ENCODE peak calls at places on chromosome 17, in seven cellular contexts. X is adrenal gland, T is fibroblast of lung, F is DND-41, P is suprapubic skin, W is IMR-90, R is kidney epithelial cell. Y is an unnamed sample.

GRCh38 chr17:41801374-41802062 is 10.2 kb downstream of the P3H4 start:
- DNase-seq in X (peak), T (peak), F (peak), P (peak), W (peak), R (no peak), Y (no peak)

GRCh38 chr17:50558955-50559614 is 1.4 kb upstream of the CACNA1G start:
- DNase-seq in X (no peak), T (no peak), F (no peak), P (no peak), W (no peak), R (no peak), Y (no peak)

GRCh38 chr17:57408064-57408811 is 151.9 kb downstream of the MSI2 start:
- DNase-seq in X (no peak), T (peak), F (peak), P (no peak), W (no peak), R (no peak), Y (no peak)

GRCh38 chr17:67517335-67517734 is 140.3 kb downstream of the PITPNC1 start:
- DNase-seq in X (no peak), T (no peak), F (no peak), P (no peak), W (no peak), R (no peak), Y (no peak)

GRCh38 chr17:82216301-82217119 is 3.9 kb upstream of the CCDC57 start:
- DNase-seq in X (peak), T (peak), F (no peak), P (peak), W (peak), R (no peak), Y (peak)

GRCh38 chr17:64357191-64357981 is 33.3 kb downstream of the PECAM1 start:
- DNase-seq in X (no peak), T (peak), F (no peak), P (peak), W (peak), R (peak), Y (peak)

GRCh38 chr17:4551141-4551540 is 4.0 kb downstream of the MYBBP1A start:
- DNase-seq in X (no peak), T (no peak), F (no peak), P (no peak), W (no peak), R (no peak), Y (no peak)

GRCh38 chr17:67202503-67202902 is 42.5 kb downstream of the HELZ start:
- DNase-seq in X (no peak), T (no peak), F (no peak), P (no peak), W (no peak), R (no peak), Y (no peak)

GRCh38 chr17:40157972-40158371 is 17.6 kb downstream of the CASC3 start:
- DNase-seq in X (peak), T (no peak), F (no peak), P (no peak), W (no peak), R (no peak), Y (no peak)

GRCh38 chr17:69608808-69609494 is 194.5 kb downstream of the MAP2K6 start:
- DNase-seq in X (peak), T (peak), F (no peak), P (no peak), W (peak), R (peak), Y (peak)

GRCh38 chr17:69802045-69802740 is 272.8 kb upstream of the KCNJ16 start:
- DNase-seq in X (no peak), T (no peak), F (no peak), P (no peak), W (no peak), R (no peak), Y (no peak)

GRCh38 chr17:10790491-10791401 is 13.2 kb downstream of the TMEM238L start:
- DNase-seq in X (peak), T (no peak), F (no peak), P (peak), W (no peak), R (no peak), Y (no peak)

GRCh38 chr17:64326420-64327054 is 63.5 kb upstream of the TEX2 start:
- DNase-seq in X (peak), T (peak), F (no peak), P (peak), W (no peak), R (peak), Y (no peak)

GRCh38 chr17:35423761-35424160 is 8.5 kb downstream of the SLFN12 start:
- DNase-seq in X (no peak), T (peak), F (no peak), P (no peak), W (peak), R (no peak), Y (no peak)

GRCh38 chr17:67467500-67468481 is 90.7 kb downstream of the PITPNC1 start:
- DNase-seq in X (no peak), T (no peak), F (peak), P (no peak), W (no peak), R (no peak), Y (no peak)

GRCh38 chr17:29090746-29091395 is 47.9 kb downstream of the PIPOX start:
- DNase-seq in X (no peak), T (no peak), F (no peak), P (no peak), W (no peak), R (no peak), Y (no peak)

GRCh38 chr17:17985555-17985954 is 12.9 kb downstream of the DRC3 start:
- DNase-seq in X (no peak), T (no peak), F (peak), P (no peak), W (no peak), R (no peak), Y (no peak)

GRCh38 chr17:8900626-8901585 is 33.4 kb upstream of the PIK3R6 start:
- DNase-seq in X (peak), T (no peak), F (no peak), P (no peak), W (no peak), R (no peak), Y (no peak)

GRCh38 chr17:49388692-49389513 is 25.8 kb downstream of the PHB1 start:
- DNase-seq in X (no peak), T (peak), F (no peak), P (no peak), W (peak), R (no peak), Y (no peak)

GRCh38 chr17:8736362-8736761 is 8.3 kb downstream of the CCDC42 start:
- DNase-seq in X (no peak), T (no peak), F (no peak), P (no peak), W (no peak), R (no peak), Y (no peak)

GRCh38 chr17:1150863-1151685 is 28.7 kb downstream of the ABR start:
- DNase-seq in X (no peak), T (peak), F (no peak), P (no peak), W (no peak), R (no peak), Y (no peak)

GRCh38 chr17:39365252-39365651 is 36.2 kb downstream of the FBXL20 start:
- DNase-seq in X (no peak), T (peak), F (no peak), P (no peak), W (peak), R (no peak), Y (peak)

GRCh38 chr17:73430165-73430680 is 118.4 kb upstream of the CDC42EP4 start:
- DNase-seq in X (no peak), T (no peak), F (no peak), P (no peak), W (no peak), R (no peak), Y (no peak)

GRCh38 chr17:22694362-22695227 is 1002.3 kb downstream of the KCNJ18 start:
- DNase-seq in X (no peak), T (no peak), F (no peak), P (no peak), W (no peak), R (no peak), Y (no peak)
- TF ChIP-seq CTCF in X (no peak), T (no peak), F (peak), P (no peak), W (peak), R (no peak), Y (peak)

DNA sequence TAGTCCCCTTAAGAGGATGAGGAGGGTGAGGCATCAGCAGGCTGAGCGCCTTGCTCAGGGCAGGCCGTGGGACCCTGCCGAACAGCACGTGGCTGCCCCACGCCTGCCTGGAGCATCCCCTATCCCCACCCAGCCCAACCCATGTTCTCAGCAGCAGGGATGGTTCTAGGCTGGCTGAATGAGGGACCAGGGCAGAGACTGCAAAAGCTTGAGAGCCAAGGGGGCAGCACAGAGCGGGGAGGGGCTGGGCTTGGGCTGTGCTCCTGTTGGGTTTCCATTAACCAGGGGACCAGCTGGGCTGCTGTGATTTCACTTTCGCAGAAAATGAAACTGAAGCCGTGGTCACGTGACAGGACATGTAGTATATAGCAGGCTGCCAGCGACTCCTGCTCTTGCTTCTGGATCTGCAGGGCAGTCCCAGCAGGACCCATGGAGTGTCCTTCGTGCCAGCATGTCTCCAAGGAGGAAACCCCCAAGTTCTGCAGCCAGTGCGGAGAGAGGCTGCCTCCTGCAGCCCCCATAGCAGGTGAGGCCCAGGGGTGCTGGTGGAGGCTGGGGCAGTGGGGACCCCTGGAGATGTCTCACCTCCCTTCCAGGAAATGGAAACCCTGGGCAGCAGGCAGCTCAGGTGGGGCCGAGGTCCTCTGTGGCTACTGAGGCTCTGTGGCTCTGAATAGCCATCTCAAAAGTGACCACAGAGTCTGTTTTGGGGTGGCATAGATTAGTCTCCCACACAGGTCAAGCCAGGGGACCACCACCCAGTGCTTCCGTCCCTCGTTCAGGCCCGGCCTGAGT is 2.8 kb downstream of the RNF213 start:
- DNase-seq in X (peak), T (no peak), F (peak), P (peak), W (peak), R (peak), Y (peak)
- H3K4me3 ChIP-seq in X (peak), T (peak), F (peak), P (peak), W (peak), R (peak), Y (peak)

DNA sequence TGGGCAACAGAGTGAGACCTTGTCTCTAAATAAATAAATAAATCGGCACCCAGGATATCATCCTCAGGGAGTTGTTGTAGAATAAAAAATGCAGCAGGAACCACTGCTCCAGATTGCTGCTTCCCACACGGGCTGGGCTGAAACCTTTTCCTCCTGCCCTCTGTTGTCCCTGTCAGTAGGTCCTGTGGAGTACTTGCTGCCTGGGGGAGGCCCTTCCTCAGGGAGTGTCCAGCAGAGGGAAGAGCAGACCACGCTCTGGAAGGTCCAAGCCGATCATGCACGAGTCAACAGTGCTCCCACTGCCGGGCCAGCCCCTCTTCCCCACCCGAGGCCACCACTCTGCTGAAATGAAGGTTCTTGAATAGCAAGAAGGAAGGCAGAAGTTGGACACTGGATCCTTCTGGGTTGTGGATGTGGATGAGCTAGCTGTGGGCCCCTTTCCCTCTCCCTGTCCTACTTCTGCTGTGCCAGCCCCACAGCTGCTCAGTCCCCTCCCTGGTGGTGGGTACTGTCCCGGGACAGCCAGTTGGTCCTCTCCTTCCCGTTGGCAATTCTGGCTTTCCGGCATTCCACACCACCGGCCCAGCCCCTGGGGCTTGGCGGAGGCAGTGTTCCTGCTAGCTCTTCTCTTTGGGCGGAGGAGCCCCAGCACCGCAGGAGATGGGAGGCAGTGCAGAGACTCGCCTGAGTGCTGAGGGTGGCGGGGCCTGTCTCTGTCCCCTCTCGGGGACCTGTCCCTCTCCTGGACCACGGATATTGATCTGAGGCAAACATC is 10.8 kb downstream of the CDK5R1 start:
- DNase-seq in X (no peak), T (peak), F (no peak), P (no peak), W (no peak), R (no peak), Y (no peak)
- TF ChIP-seq CTCF in X (no peak), T (no peak), F (no peak), P (no peak), W (no peak), R (peak), Y (peak)

GRCh38 chr17:76561799-76562268 is 22.0 kb downstream of the PRCD start:
- DNase-seq in X (no peak), T (peak), F (no peak), P (no peak), W (no peak), R (no peak), Y (no peak)

GRCh38 chr17:76560877-76561221 is 21.0 kb downstream of the PRCD start:
- DNase-seq in X (no peak), T (no peak), F (no peak), P (no peak), W (no peak), R (no peak), Y (no peak)

GRCh38 chr17:76560036-76560876 is 20.4 kb downstream of the PRCD start:
- DNase-seq in X (no peak), T (no peak), F (no peak), P (no peak), W (no peak), R (no peak), Y (no peak)

GRCh38 chr17:76562734-76563148 is 22.9 kb downstream of the PRCD start:
- DNase-seq in X (peak), T (peak), F (no peak), P (no peak), W (peak), R (no peak), Y (peak)

DNA sequence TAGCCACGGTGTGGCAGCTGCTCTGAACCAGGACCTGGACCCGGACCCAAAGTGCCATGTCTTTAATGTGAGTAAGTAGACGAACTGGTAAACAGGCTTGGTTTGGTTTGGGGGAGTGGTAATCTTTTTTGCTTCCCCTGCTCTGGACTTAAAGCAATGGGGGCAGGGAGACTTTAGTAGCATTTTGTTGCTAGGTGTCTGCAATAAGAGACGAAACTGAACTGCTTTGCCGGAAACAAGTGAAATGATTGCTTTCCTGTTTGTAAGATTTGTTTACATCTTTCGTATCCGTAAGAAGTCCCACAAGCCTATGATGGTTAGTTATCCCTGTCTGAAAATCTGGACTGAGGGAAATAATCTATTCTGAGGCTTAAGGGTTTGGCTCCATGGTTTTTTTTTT is 21.5 kb downstream of the PRCD start:
- DNase-seq in X (no peak), T (no peak), F (no peak), P (no peak), W (peak), R (no peak), Y (no peak)
- H3K4me3 ChIP-seq in X (no peak), T (peak), F (no peak), P (peak), W (no peak), R (no peak), Y (peak)

DNA sequence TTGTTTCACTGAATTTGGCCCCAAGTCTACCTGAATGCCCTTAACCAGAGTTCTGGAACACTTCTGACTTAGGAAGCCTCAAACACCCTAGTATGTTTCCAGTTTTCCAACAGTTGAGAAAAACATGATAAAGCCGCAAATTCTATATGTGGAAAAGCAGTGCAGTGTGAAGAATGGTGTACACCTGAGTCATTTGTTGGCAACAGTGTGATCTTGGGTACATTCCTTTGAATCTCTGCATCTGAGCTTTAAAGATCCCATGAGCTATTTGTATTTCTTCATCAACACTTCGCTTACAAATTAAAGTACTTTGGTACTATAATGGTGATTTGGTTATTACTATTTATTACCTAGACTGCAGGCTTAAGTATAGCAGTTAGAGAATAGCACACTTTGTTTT is 93.6 kb upstream of the TBX2 start:
- DNase-seq in X (no peak), T (peak), F (no peak), P (no peak), W (no peak), R (no peak), Y (no peak)
- TF ChIP-seq CTCF in X (no peak), T (no peak), F (no peak), P (no peak), W (no peak), R (no peak), Y (no peak)

Y was measured in HFF-Myc.